ENCODE peak calls at places on chromosomes 16 and 17, in eight cellular contexts. O is H1, F is GM12865, B is AG04449, C is IMR-90, H is lower lobe of right lung, M is brain microvascular endothelial cell, E is psoas muscle. R is an unnamed sample.

GRCh38 chr16:27431773-27432599 is 30.0 kb downstream of the IL21R start:
- DNase-seq in O (no peak), F (peak; percentile 63), B (no peak), C (peak; percentile 45), H (no peak), M (no peak), E (no peak), R (no peak)

GRCh38 chr16:56370836-56371235 is 54.5 kb downstream of the AMFR start:
- DNase-seq in O (no peak), F (no peak), B (no peak), C (peak; percentile 32), H (peak; percentile 41), M (no peak), E (no peak), R (no peak)

GRCh38 chr16:89294486-89294885 is 77.0 kb downstream of the ZNF778 start:
- DNase-seq in O (no peak), F (no peak), B (no peak), C (no peak), H (no peak), M (no peak), E (peak; percentile 44), R (no peak)

GRCh38 chr16:23119570-23119969 is 29.7 kb downstream of the USP31 start:
- DNase-seq in O (no peak), F (no peak), B (no peak), C (peak; percentile 59), H (no peak), M (peak; percentile 17), E (no peak), R (peak; percentile 60)

GRCh38 chr17:29111816-29112499 is 68.2 kb downstream of the MYO18A start:
- DNase-seq in O (no peak), F (peak; percentile 69), B (no peak), C (peak; percentile 55), H (peak; percentile 75), M (peak; percentile 42), E (peak; percentile 87), R (peak; percentile 19)

GRCh38 chr17:79937981-79938695 is 97.5 kb downstream of the TBC1D16 start:
- DNase-seq in O (no peak), F (no peak), B (no peak), C (no peak), H (no peak), M (no peak), E (peak; percentile 60), R (no peak)

GRCh38 chr17:41966453-41967140 is at the start of gene CNP:
- DNase-seq in O (no peak), F (peak; percentile 96), B (no peak), C (peak; percentile 87), H (peak; percentile 95), M (peak; percentile 82), E (peak; percentile 95), R (peak; percentile 83)

GRCh38 chr17:74779948-74780400 is 3.8 kb upstream of the NAT9 start:
- DNase-seq in O (no peak), F (peak; percentile 94), B (no peak), C (no peak), H (peak; percentile 85), M (no peak), E (peak; percentile 73), R (no peak)

GRCh38 chr17:65556014-65556909 is 5.2 kb downstream of the AXIN2 start:
- DNase-seq in O (no peak), F (peak; percentile 86), B (no peak), C (peak; percentile 50), H (peak; percentile 89), M (peak; percentile 52), E (peak; percentile 92), R (no peak)

GRCh38 chr17:80855968-80856862 is 135.4 kb upstream of the CHMP6 start:
- DNase-seq in O (no peak), F (peak; percentile 95), B (peak; percentile 96), C (peak; percentile 100), H (no peak), M (peak; percentile 99), E (peak; percentile 91), R (peak; percentile 96)

GRCh38 chr16:48852955-48853354 is 243.0 kb upstream of the N4BP1 start:
- DNase-seq in O (no peak), F (no peak), B (no peak), C (no peak), H (no peak), M (no peak), E (no peak), R (no peak)

GRCh38 chr17:61856078-61856477 is 7.2 kb downstream of the BRIP1 start:
- DNase-seq in O (no peak), F (no peak), B (no peak), C (no peak), H (no peak), M (no peak), E (no peak), R (no peak)

GRCh38 chr16:59324462-59324861 is 590.3 kb upstream of the GOT2 start:
- DNase-seq in O (no peak), F (no peak), B (no peak), C (peak; percentile 2), H (no peak), M (no peak), E (no peak), R (no peak)

GRCh38 chr16:63890072-63890471 is 1231.8 kb downstream of the CDH11 start:
- DNase-seq in O (no peak), F (no peak), B (no peak), C (peak; percentile 4), H (no peak), M (peak; percentile 24), E (no peak), R (no peak)

GRCh38 chr17:9817086-9817485 is 4.8 kb downstream of the GSG1L2 start:
- DNase-seq in O (peak; percentile 3), F (no peak), B (no peak), C (peak; percentile 23), H (no peak), M (no peak), E (no peak), R (no peak)

GRCh38 chr16:79170565-79171242 is 429.8 kb downstream of the MAF start:
- DNase-seq in O (no peak), F (no peak), B (no peak), C (no peak), H (no peak), M (peak; percentile 53), E (no peak), R (no peak)

GRCh38 chr16:24288516-24288915 is 32.4 kb downstream of the CACNG3 start:
- DNase-seq in O (no peak), F (no peak), B (no peak), C (no peak), H (no peak), M (no peak), E (no peak), R (no peak)

GRCh38 chr16:11626657-11627291 is 40.1 kb upstream of the LITAF start:
- DNase-seq in O (no peak), F (no peak), B (no peak), C (no peak), H (no peak), M (no peak), E (no peak), R (no peak)
- TF ChIP-seq CTCF in O (no peak), F (no peak), B (no peak), C (no peak), H (no peak), M (no peak), E (no peak), R (no peak)

DNA sequence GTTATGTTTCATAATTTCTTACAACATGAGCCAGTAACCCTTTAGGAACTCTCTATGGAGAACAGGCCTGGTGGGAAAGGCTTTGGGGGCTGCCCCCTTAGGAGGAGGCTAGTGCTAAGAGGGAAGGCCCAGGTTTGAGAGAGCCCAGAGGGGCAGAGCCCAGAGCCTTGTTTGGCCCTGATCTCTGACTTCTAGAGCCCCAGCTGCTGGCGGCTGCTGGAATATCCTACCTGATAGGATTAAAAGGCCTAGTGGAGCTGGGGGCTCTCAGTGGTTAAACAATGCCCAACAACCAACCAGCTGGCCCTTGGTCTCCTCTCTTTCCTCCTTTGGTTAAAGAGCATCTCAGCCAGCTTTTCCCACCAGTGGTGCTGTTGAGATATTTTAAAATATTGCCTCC is 54.1 kb downstream of the IGF2BP1 start:
- DNase-seq in O (no peak), F (no peak), B (no peak), C (no peak), H (no peak), M (no peak), E (no peak), R (no peak)
- TF ChIP-seq CTCF in O (peak; percentile 4), F (no peak), B (no peak), C (no peak), H (no peak), M (no peak), E (no peak), R (no peak)

GRCh38 chr16:67672306-67672705 is 5.7 kb downstream of the C16orf86 start:
- DNase-seq in O (no peak), F (no peak), B (no peak), C (no peak), H (peak; percentile 79), M (no peak), E (no peak), R (no peak)

GRCh38 chr16:67674851-67675578 is 8.4 kb downstream of the C16orf86 start:
- DNase-seq in O (no peak), F (no peak), B (no peak), C (no peak), H (no peak), M (no peak), E (no peak), R (no peak)

GRCh38 chr16:67673712-67674580 is 7.3 kb downstream of the C16orf86 start:
- DNase-seq in O (no peak), F (no peak), B (no peak), C (no peak), H (peak; percentile 81), M (no peak), E (peak; percentile 78), R (no peak)

GRCh38 chr16:67675579-67675935 is 8.9 kb downstream of the C16orf86 start:
- DNase-seq in O (no peak), F (no peak), B (no peak), C (no peak), H (no peak), M (no peak), E (no peak), R (no peak)

GRCh38 chr16:67672739-67673662 is 6.4 kb downstream of the C16orf86 start:
- DNase-seq in O (no peak), F (peak; percentile 80), B (peak; percentile 14), C (peak; percentile 67), H (peak; percentile 77), M (peak; percentile 56), E (peak; percentile 82), R (peak; percentile 15)
- TF ChIP-seq CTCF in O (peak; percentile 89), F (peak; percentile 86), B (peak; percentile 72), C (peak; percentile 81), H (peak; percentile 80), M (peak; percentile 91), E (peak; percentile 71), R (peak; percentile 70)

DNA sequence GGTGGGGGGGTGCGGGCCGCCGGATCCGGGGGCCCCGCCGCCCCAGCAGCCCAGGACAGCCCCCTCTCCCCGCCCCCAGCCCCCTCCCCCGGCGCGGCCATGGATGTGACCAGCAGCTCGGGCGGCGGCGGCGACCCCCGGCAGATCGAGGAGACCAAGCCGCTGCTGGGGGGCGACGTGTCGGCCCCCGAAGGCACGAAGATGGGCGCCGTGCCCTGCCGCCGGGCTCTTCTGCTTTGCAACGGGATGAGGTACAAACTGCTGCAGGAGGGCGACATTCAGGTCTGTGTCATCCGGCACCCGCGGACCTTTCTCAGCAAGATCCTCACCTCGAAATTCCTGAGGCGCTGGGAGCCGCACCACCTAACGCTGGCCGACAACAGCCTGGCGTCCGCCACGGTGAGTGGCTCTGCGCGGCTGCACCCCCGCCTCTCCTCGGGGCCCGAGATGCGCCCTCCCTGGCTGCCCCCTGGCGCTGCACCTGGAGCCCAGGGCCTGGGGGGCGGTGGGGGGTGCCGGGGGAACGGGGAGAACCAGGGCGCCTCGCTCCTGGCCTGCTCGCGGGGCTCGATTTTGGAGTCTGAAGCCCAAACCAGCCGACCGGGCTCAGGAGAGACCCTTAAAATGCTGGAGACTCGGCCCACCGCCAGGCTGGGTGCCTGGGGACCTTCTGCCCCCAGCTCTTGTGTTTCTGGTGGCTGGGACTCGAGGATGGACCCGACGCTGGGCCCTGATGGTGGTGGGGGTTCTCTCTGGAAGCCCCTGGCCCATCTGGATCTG is 725 bp downstream of the CMIP start:
- DNase-seq in O (no peak), F (peak; percentile 57), B (no peak), C (peak; percentile 19), H (peak; percentile 73), M (no peak), E (peak; percentile 64), R (no peak)
- TF ChIP-seq CTCF in O (no peak), F (peak; percentile 41), B (peak; percentile 53), C (peak; percentile 29), H (peak; percentile 46), M (peak; percentile 25), E (no peak), R (no peak)